ENCODE peak calls at places on chromosomes 4 and X, in five cellular contexts. F is mammary epithelial cell, Y is activated B cell treated with CpG ODN at 0.5 μM for 24 hours, Z is ascending aorta, R is GM10248. S is an unnamed sample.

GRCh38 chrX:126167560-126167959 is 1.5 kb upstream of the DCAF12L2 start:
- DNase-seq in Z (no peak), R (no peak), Y (no peak), F (no peak), S (no peak)

GRCh38 chr4:53555111-53555510 is 36.2 kb downstream of the LNX1 start:
- DNase-seq in Y (no peak), R (no peak), Z (no peak), F (no peak), S (no peak)

GRCh38 chr4:151182455-151182854 is 83.0 kb downstream of the RPS3A start:
- DNase-seq in F (no peak), Z (no peak), R (no peak), Y (no peak), S (no peak)

GRCh38 chrX:140525448-140525847 is 20.6 kb upstream of the SOX3 start:
- DNase-seq in F (peak), Y (no peak), R (no peak), Z (no peak), S (peak)

GRCh38 chrX:72604112-72604511 is 31.5 kb upstream of the HDAC8 start:
- DNase-seq in Y (no peak), R (no peak), Z (no peak), F (no peak), S (no peak)

GRCh38 chr4:2831611-2832308 is 11.9 kb upstream of the ADD1 start:
- DNase-seq in Y (peak), F (no peak), R (no peak), Z (no peak), S (no peak)

GRCh38 chr4:184802203-184803015 is 23.4 kb downstream of the ACSL1 start:
- DNase-seq in R (no peak), Y (no peak), F (no peak), Z (no peak), S (no peak)

GRCh38 chr4:9898596-9899345 is 117.3 kb downstream of the DRD5 start:
- DNase-seq in F (peak), R (no peak), Z (no peak), Y (no peak), S (peak)

GRCh38 chrX:138775501-138775900 is 64.0 kb upstream of the FGF13 start:
- DNase-seq in Z (no peak), R (peak), Y (no peak), F (peak), S (peak)

GRCh38 chr4:158841540-158841939 is 72.7 kb downstream of the FNIP2 start:
- DNase-seq in Z (no peak), R (no peak), F (no peak), Y (no peak), S (no peak)

GRCh38 chr4:182604953-182605352 is 312.2 kb downstream of the DCTD start:
- DNase-seq in Z (no peak), R (no peak), Y (no peak), F (no peak), S (no peak)

GRCh38 chrX:139647597-139647996 is 60.4 kb downstream of the MCF2 start:
- DNase-seq in F (no peak), Z (no peak), Y (no peak), R (peak), S (no peak)

GRCh38 chrX:12975670-12975965 is 708 bp downstream of the TMSB4X start:
- DNase-seq in R (peak), F (no peak), Y (no peak), Z (no peak), S (peak)

GRCh38 chrX:69010339-69010738 is 154.9 kb downstream of the PJA1 start:
- DNase-seq in F (no peak), Z (no peak), Y (no peak), R (no peak), S (no peak)

GRCh38 chrX:153886915-153887314 is 942 bp upstream of the L1CAM start:
- DNase-seq in F (no peak), Z (no peak), R (no peak), Y (no peak), S (no peak)

GRCh38 chr4:105710678-105711077 is 2.1 kb downstream of the GSTCD start:
- DNase-seq in F (peak), Z (no peak), R (no peak), Y (no peak), S (peak)

GRCh38 chr4:7110546-7110945 is 42.7 kb upstream of the GRPEL1 start:
- DNase-seq in Y (no peak), F (no peak), R (no peak), Z (no peak), S (no peak)

GRCh38 chr4:52655505-52655904 is 3.6 kb downstream of the USP46 start:
- DNase-seq in Z (no peak), R (no peak), F (no peak), Y (no peak), S (no peak)

GRCh38 chr4:174248407-174248806 is 35.1 kb downstream of the FBXO8 start:
- DNase-seq in Y (no peak), Z (no peak), F (no peak), R (no peak), S (no peak)

GRCh38 chr4:142984871-142985585 is 138.9 kb upstream of the INPP4B start:
- DNase-seq in Z (no peak), R (no peak), F (peak), Y (no peak), S (peak)

GRCh38 chr4:36716874-36717273 is 435.5 kb downstream of the DTHD1 start:
- DNase-seq in Y (no peak), R (no peak), F (peak), Z (no peak), S (peak)

GRCh38 chr4:48109413-48110263 is 24.4 kb downstream of the TXK start:
- DNase-seq in R (peak), Y (no peak), Z (no peak), F (peak), S (peak)

GRCh38 chrX:148024425-148025148 is 43.5 kb downstream of the FMR1NB start:
- DNase-seq in Z (no peak), F (no peak), Y (no peak), R (no peak), S (no peak)

GRCh38 chr4:67456577-67457196 is 88.6 kb downstream of the CENPC start:
- DNase-seq in R (no peak), Z (no peak), F (no peak), Y (no peak), S (no peak)

GRCh38 chrX:15336023-15336413 is 695 bp upstream of the PIGA start:
- DNase-seq in R (no peak), F (peak), Z (no peak), Y (peak), S (peak)

GRCh38 chr4:53531695-53532224 is 59.5 kb downstream of the LNX1 start:
- DNase-seq in Z (no peak), R (no peak), Y (no peak), F (no peak), S (no peak)

GRCh38 chrX:108090474-108091265 is 672 bp downstream of the PSMD10 start:
- DNase-seq in F (peak), Z (no peak), Y (no peak), R (no peak), S (peak)

GRCh38 chrX:129040124-129040523 is 483.2 kb downstream of the SMARCA1 start:
- DNase-seq in Y (no peak), Z (no peak), R (no peak), F (no peak), S (no peak)

GRCh38 chr4:101103381-101104142 is 243.8 kb downstream of the PPP3CA start:
- DNase-seq in R (peak), Y (no peak), F (no peak), Z (no peak), S (no peak)

GRCh38 chr4:126544276-126544675 is 1088.5 kb upstream of the INTU start:
- DNase-seq in R (no peak), F (no peak), Y (no peak), Z (no peak), S (no peak)

GRCh38 chr4:99947190-99947578 is 766 bp upstream of the DNAJB14 start:
- DNase-seq in Z (no peak), Y (no peak), F (no peak), R (no peak), S (no peak)

GRCh38 chr4:87543835-87544461 is 14.8 kb upstream of the SPARCL1 start:
- DNase-seq in F (peak), R (no peak), Y (no peak), Z (no peak), S (peak)

GRCh38 chrX:97267376-97267775 is 383.7 kb downstream of the RPA4 start:
- DNase-seq in R (no peak), Y (no peak), F (no peak), Z (no peak), S (no peak)

GRCh38 chrX:9467751-9468150 is 2.9 kb downstream of the TBL1X start:
- DNase-seq in Z (no peak), R (no peak), Y (no peak), F (no peak), S (no peak)

GRCh38 chr4:94721310-94721709 is 36.4 kb upstream of the BMPR1B start:
- DNase-seq in F (no peak), R (no peak), Y (no peak), Z (no peak), S (no peak)

GRCh38 chr4:67327245-67327860 is 217.9 kb downstream of the CENPC start:
- DNase-seq in Y (no peak), R (peak), Z (no peak), F (peak), S (peak)

GRCh38 chr4:85657143-85657542 is 182.2 kb downstream of the ARHGAP24 start:
- DNase-seq in R (no peak), Z (no peak), Y (no peak), F (no peak), S (no peak)

GRCh38 chr4:113610542-113610941 is 151.0 kb downstream of the CAMK2D start:
- DNase-seq in R (no peak), Y (no peak), Z (no peak), F (no peak), S (no peak)
- TF ChIP-seq CTCF in R (no peak), Y (no peak), Z (no peak), F (no peak), S (no peak)

GRCh38 chr4:166600264-166600663 is 634.0 kb downstream of the SPOCK3 start:
- DNase-seq in Y (no peak), F (no peak), Z (no peak), R (no peak), S (no peak)

DNA sequence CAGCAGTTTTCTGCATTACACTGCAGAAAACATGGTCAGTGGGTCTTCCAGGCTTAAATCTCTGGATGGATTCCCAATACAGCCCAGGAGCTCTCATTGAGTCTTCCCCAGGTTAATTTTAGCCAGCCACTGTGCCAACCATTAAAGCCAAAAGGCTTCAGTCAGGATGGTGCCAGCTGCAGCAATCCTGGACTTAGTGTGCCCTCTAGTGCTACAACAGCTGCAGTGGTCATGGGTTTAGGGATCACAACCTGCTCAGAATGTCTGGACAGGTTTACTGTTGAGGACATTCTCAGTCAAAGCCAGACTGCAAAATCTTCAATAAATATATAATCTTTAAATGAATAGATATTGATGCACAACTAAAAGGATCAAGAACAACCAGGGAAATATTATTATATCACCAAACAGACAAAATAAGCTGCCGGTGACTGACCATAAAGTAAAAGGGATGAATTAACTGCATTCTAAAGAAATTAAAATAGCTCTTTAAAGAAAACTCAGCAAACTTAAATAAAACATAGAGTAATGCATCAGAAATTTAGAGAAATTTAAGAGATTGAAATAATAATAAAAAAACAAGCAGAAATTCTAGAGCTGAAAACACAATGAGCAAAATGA is 639.9 kb downstream of the SPOCK3 start:
- DNase-seq in F (peak), Z (no peak), R (peak), Y (no peak), S (peak)
- TF ChIP-seq CTCF in F (peak), Z (no peak), R (peak), Y (no peak), S (peak)

DNA sequence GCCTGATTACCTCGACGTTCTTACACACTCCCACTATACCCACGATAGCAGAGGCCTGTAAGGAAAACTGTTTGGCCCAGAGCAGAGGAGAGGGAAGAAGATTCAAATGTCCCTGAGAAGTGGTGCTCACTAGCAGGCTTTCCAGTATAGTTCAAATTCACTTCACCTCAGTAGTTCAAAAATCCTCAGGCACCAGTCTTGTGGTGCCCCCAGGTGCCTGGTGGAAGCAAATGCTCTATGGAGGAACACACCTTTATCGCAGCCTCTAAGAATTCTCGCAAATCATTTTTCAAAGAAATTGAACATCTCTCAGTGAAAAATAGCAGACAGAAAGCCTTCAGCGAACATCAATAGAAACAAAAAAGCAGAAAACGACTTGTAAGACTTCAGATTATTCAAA is 12.2 kb upstream of the MTMR1 start:
- DNase-seq in R (peak), Y (no peak), Z (no peak), F (peak), S (peak)
- TF ChIP-seq CTCF in R (no peak), Y (no peak), Z (no peak), F (peak), S (peak)

GRCh38 chrX:106696502-106696901 is 30.0 kb upstream of the RNF128 start:
- DNase-seq in F (no peak), R (no peak), Z (no peak), Y (no peak), S (no peak)
- TF ChIP-seq CTCF in F (no peak), R (no peak), Z (no peak), Y (no peak), S (no peak)

GRCh38 chrX:17705211-17705610 is 32.1 kb upstream of the SCML1 start:
- DNase-seq in F (no peak), Y (no peak), Z (no peak), R (no peak), S (no peak)
- TF ChIP-seq CTCF in F (no peak), Y (no peak), Z (no peak), R (no peak), S (no peak)

GRCh38 chr4:147863808-147864472 is 132.1 kb downstream of the ARHGAP10 start:
- DNase-seq in Z (no peak), Y (no peak), R (no peak), F (no peak), S (no peak)

GRCh38 chr4:147860960-147861359 is 129.1 kb downstream of the ARHGAP10 start:
- DNase-seq in Y (no peak), F (no peak), R (no peak), Z (no peak), S (no peak)

GRCh38 chr4:147862043-147862692 is 130.3 kb downstream of the ARHGAP10 start:
- DNase-seq in F (no peak), Y (no peak), R (no peak), Z (no peak), S (no peak)

GRCh38 chr4:147864591-147864990 is 132.7 kb downstream of the ARHGAP10 start:
- DNase-seq in F (no peak), R (no peak), Z (no peak), Y (no peak), S (no peak)

DNA sequence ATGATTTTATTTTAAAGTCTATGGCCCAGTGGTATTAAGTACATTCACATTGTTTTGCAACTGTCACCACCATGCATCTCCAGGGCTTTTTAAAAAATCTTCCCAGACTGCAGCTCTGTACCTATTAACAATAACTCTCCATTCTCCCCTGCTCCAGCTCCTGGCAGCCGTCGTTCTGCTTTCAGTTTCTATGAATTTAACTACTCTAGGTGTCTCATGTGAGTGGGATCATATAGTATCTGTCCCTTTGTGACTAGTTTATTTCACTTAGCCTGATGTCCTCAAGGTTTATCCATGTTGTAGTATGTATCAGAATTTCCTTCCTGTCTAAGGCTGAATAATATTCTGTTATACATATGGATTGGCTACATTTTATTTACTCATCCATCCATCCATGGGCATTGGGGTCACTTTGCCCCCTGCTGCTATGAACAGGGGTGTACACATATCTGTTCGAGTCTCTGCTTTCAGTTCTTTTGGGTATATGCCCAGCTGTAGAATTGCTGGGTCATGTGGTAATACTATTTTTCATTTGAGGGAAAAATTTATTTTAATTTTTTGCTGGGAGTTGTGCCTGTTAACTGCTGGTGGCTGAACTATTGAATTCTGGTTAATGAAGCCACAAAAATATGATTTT is 131.3 kb downstream of the ARHGAP10 start:
- DNase-seq in R (no peak), F (no peak), Y (no peak), Z (no peak), S (no peak)
- TF ChIP-seq CTCF in R (no peak), F (no peak), Y (no peak), Z (no peak), S (no peak)

GRCh38 chr4:29079260-29079659 is 1640.9 kb upstream of the PCDH7 start:
- DNase-seq in Z (no peak), F (no peak), Y (no peak), R (no peak), S (no peak)
- TF ChIP-seq CTCF in Z (no peak), F (no peak), Y (no peak), R (no peak), S (no peak)